ENCODE peak calls at places on chromosomes 6 and 20, in five cellular contexts. Y is WTC11, R is H1, X is HepG2, C is GM12878. N is an unnamed sample.

GRCh38 chr6:13413906-13414555 is 73.4 kb downstream of the GFOD1 start:
- DNase-seq in Y (no peak), R (no peak), X (no peak), C (no peak), N (no peak)

GRCh38 chr20:33006776-33007375 is 628 bp upstream of the BPIFB2 start:
- DNase-seq in Y (no peak), C (no peak), R (no peak), X (peak), N (no peak)

GRCh38 chr6:52221302-52221701 is 23.0 kb downstream of the IL17F start:
- DNase-seq in C (no peak), X (no peak), R (no peak), Y (no peak), N (no peak)

GRCh38 chr6:14458669-14459266 is 341.2 kb downstream of the CD83 start:
- DNase-seq in R (no peak), C (no peak), Y (no peak), X (no peak), N (no peak)

GRCh38 chr6:157613011-157613522 is 210.0 kb upstream of the SNX9 start:
- DNase-seq in X (peak), R (no peak), Y (no peak), C (no peak), N (no peak)

GRCh38 chr20:10228330-10228729 is 9.7 kb downstream of the SNAP25 start:
- DNase-seq in X (peak), C (no peak), Y (no peak), R (no peak), N (no peak)

GRCh38 chr20:31515775-31516107 is 1.5 kb downstream of the HM13 start:
- DNase-seq in C (no peak), R (no peak), X (no peak), Y (no peak), N (peak)

GRCh38 chr6:162728177-162728571 is 400 bp downstream of the PACRG start:
- DNase-seq in C (no peak), R (no peak), X (no peak), Y (no peak), N (peak)

GRCh38 chr20:63896136-63896890 is 1.4 kb downstream of the DNAJC5 start:
- DNase-seq in R (no peak), X (peak), Y (no peak), C (no peak), N (peak)

GRCh38 chr6:42431356-42431755 is 20.4 kb downstream of the TRERF1 start:
- DNase-seq in C (no peak), Y (no peak), R (no peak), X (no peak), N (no peak)

GRCh38 chr6:14530385-14530784 is 412.8 kb downstream of the CD83 start:
- DNase-seq in C (no peak), R (no peak), X (no peak), Y (no peak), N (no peak)

GRCh38 chr6:99219788-99220187 is 129.7 kb downstream of the FAXC start:
- DNase-seq in Y (peak), R (peak), X (no peak), C (no peak), N (peak)

GRCh38 chr6:17289491-17290106 is 8.4 kb downstream of the RBM24 start:
- DNase-seq in C (no peak), Y (no peak), X (no peak), R (no peak), N (no peak)

GRCh38 chr6:169859401-169859977 is 108.1 kb downstream of the ERMARD start:
- DNase-seq in R (no peak), X (no peak), C (no peak), Y (no peak), N (no peak)

GRCh38 chr6:5537967-5538366 is 276.7 kb downstream of the FARS2 start:
- DNase-seq in Y (no peak), X (no peak), R (no peak), C (no peak), N (no peak)

GRCh38 chr6:5537132-5537531 is 275.8 kb downstream of the FARS2 start:
- DNase-seq in R (no peak), C (no peak), Y (no peak), X (no peak), N (no peak)

GRCh38 chr6:5541025-5541424 is 279.7 kb downstream of the FARS2 start:
- DNase-seq in X (no peak), R (no peak), Y (no peak), C (no peak), N (no peak)

GRCh38 chr6:5540375-5540774 is 279.1 kb downstream of the FARS2 start:
- DNase-seq in Y (no peak), R (no peak), C (no peak), X (no peak), N (no peak)

GRCh38 chr6:5541751-5542432 is 280.6 kb downstream of the FARS2 start:
- DNase-seq in X (no peak), R (peak), C (no peak), Y (peak), N (peak)
- TF ChIP-seq CREB1 in X (no peak), R (no peak), C (no peak), Y (no peak), N (no peak)

GRCh38 chr6:106856227-106856874 is 118.2 kb downstream of the CD24 start:
- DNase-seq in X (no peak), Y (no peak), C (no peak), R (no peak), N (no peak)

GRCh38 chr6:106860940-106861339 is 113.6 kb downstream of the CD24 start:
- DNase-seq in R (no peak), X (no peak), Y (no peak), C (no peak), N (no peak)

GRCh38 chr6:106857771-106858652 is 116.5 kb downstream of the CD24 start:
- DNase-seq in X (no peak), R (no peak), C (no peak), Y (no peak), N (no peak)

GRCh38 chr6:106862858-106863257 is 111.7 kb downstream of the CD24 start:
- DNase-seq in X (no peak), R (no peak), Y (no peak), C (no peak), N (no peak)

GRCh38 chr6:106858653-106859092 is 115.9 kb downstream of the CD24 start:
- DNase-seq in X (no peak), C (no peak), Y (no peak), R (no peak), N (no peak)
- TF ChIP-seq CREB1 in X (no peak), C (no peak), Y (no peak), R (no peak), N (no peak)

GRCh38 chr6:166152660-166153059 is 15.0 kb downstream of the TBXT start:
- DNase-seq in R (no peak), X (no peak), Y (no peak), C (no peak), N (no peak)

GRCh38 chr6:166156942-166157341 is 10.7 kb downstream of the TBXT start:
- DNase-seq in Y (no peak), X (peak), R (no peak), C (no peak), N (peak)

GRCh38 chr6:166162599-166163342 is 4.9 kb downstream of the TBXT start:
- DNase-seq in C (no peak), R (no peak), Y (no peak), X (no peak), N (no peak)

GRCh38 chr6:166157930-166158617 is 9.6 kb downstream of the TBXT start:
- DNase-seq in C (no peak), X (no peak), Y (no peak), R (no peak), N (no peak)
- TF ChIP-seq CREB1 in C (no peak), X (no peak), Y (no peak), R (no peak), N (no peak)

GRCh38 chr6:25229671-25230321 is 49.4 kb upstream of the CARMIL1 start:
- DNase-seq in R (no peak), X (no peak), C (no peak), Y (no peak), N (no peak)
- TF ChIP-seq CREB1 in R (no peak), X (no peak), C (no peak), Y (no peak), N (no peak)

DNA sequence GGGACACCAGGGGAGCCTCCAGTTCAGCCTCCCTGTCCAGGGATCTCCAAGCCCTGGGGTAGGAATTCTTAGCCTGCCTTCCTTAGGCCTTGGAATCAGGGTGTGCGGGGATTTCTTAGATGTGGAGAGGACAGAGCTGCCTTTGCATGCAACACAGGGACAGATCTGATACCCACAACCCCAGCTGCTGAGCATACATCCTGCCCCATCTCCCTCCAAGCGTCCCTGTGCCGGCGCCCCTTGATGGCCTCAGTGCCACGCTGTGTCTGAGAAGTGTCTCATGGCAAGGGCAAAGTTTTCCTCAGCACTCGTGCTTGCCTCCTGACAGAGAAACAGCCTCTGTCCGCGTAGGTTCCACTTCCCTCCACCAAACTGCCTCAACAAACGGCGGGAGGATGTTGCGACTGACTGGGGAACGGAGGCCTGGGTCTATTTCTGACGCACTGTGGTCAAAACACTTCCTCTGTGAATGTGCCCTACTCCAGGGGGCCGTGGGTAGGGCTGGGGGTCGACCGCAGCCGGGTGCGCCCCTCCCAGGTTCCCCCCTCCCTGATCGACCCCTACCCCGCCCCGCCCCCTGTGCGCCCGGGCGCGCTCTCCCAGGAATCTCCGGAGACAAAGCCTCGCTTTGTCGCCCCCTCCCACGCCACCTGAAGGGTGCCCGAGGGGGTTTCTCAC is 950 bp downstream of the MICAL1 start:
- DNase-seq in X (no peak), Y (no peak), C (peak), R (no peak), N (peak)
- TF ChIP-seq CREB1 in X (no peak), Y (no peak), C (peak), R (no peak), N (no peak)

GRCh38 chr6:113290684-113291083 is 566.5 kb upstream of the MARCKS start:
- DNase-seq in R (no peak), X (no peak), C (no peak), Y (no peak), N (no peak)
- TF ChIP-seq CREB1 in R (no peak), X (no peak), C (no peak), Y (no peak), N (no peak)

DNA sequence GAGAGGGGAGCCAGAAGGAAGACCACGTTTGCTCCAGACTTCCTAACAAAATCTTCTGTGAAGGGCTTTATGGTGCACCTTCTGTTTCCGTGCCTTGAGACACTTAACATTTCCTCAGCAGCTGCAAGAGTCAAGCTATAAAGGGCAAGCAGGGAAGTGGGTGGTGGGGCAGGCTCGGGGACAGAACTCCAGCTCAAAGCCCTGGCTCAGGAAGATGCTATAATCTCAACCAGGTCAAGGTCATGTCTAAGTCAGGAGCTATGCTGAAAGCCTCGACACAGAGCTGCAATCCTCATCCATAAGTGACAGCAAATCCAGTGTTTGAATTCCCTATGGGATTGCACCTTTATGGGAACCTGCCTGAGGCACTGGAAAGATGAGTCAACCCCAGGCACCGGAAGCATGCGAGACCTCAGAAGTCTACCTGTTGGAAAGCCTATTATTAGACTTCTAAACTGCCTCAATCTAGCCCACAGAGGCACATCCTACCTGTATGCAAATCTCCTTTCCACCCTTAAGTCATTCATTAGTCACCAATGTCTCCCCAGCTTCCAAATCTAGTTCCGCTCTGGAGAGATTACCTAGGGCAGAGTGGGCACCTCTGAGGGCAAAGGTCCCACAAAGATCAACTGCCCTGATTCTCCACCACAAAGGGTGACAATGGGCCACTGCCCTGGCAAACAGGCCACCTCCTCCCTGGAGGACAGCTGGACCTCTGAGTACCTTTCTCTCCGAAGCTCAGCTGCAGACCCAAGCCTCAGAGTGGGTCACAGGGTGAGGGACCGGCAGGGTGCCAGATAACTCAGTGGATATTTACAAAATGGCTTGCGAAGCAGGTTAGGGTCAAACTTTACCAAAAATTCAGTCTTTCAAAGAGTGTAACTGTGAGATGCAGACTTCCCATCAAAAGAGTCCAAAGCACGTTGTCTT is 287.0 kb downstream of the CDC5L start:
- DNase-seq in X (no peak), Y (no peak), R (no peak), C (no peak), N (no peak)
- TF ChIP-seq CREB1 in X (no peak), Y (no peak), R (no peak), C (no peak), N (no peak)

N was measured in GM23338.